ENCODE peak calls at places on chromosomes 12 and 14, in eight cellular contexts. G, V, X, M, D, F, C and K are unnamed samples.

GRCh38 chr12:118840399-118840798 is 140.9 kb upstream of the SRRM4 start:
- DNase-seq in G (no peak), V (no peak), X (no peak), M (no peak), D (no peak), F (no peak), C (no peak), K (peak; percentile 20)

GRCh38 chr12:13727707-13728147 is 253.7 kb downstream of the GRIN2B start:
- DNase-seq in G (no peak), V (no peak), X (no peak), M (no peak), D (no peak), F (no peak), C (no peak), K (no peak)

GRCh38 chr14:20002319-20002718 is 356 bp downstream of the OR4Q2 start:
- DNase-seq in G (no peak), V (no peak), X (no peak), M (no peak), D (no peak), F (no peak), C (no peak), K (no peak)

GRCh38 chr12:55925870-55926737 is 1.6 kb downstream of the PYM1 start:
- DNase-seq in G (no peak), V (no peak), X (no peak), M (no peak), D (no peak), F (no peak), C (no peak), K (no peak)

GRCh38 chr14:69268763-69269162 is 8.8 kb downstream of the GALNT16 start:
- DNase-seq in G (no peak), V (peak; percentile 37), X (no peak), M (no peak), D (no peak), F (no peak), C (no peak), K (no peak)

GRCh38 chr14:96072076-96072475 is 32.9 kb downstream of the C14orf132 start:
- DNase-seq in G (no peak), V (no peak), X (peak; percentile 16), M (no peak), D (no peak), F (no peak), C (no peak), K (no peak)

GRCh38 chr14:100439781-100440180 is 116.6 kb downstream of the SLC25A47 start:
- DNase-seq in G (no peak), V (peak; percentile 62), X (no peak), M (peak; percentile 34), D (no peak), F (no peak), C (no peak), K (no peak)

GRCh38 chr12:49200882-49201594 is 12.2 kb upstream of the TUBA1A start:
- DNase-seq in G (no peak), V (peak; percentile 94), X (no peak), M (peak; percentile 55), D (no peak), F (no peak), C (no peak), K (peak; percentile 70)

GRCh38 chr12:123573870-123574269 is 10.5 kb upstream of the TMED2 start:
- DNase-seq in G (no peak), V (no peak), X (no peak), M (no peak), D (no peak), F (no peak), C (no peak), K (no peak)

GRCh38 chr12:52391618-52392002 is 6.2 kb upstream of the KRT84 start:
- DNase-seq in G (no peak), V (peak; percentile 33), X (no peak), M (no peak), D (no peak), F (no peak), C (no peak), K (no peak)

GRCh38 chr12:34296143-34297041 is 274.1 kb downstream of the ALG10 start:
- DNase-seq in G (no peak), V (no peak), X (peak; percentile 20), M (no peak), D (no peak), F (no peak), C (no peak), K (no peak)

GRCh38 chr12:103169-103981 is 36.8 kb downstream of the IQSEC3 start:
- DNase-seq in G (no peak), V (no peak), X (no peak), M (peak; percentile 13), D (no peak), F (peak; percentile 80), C (no peak), K (no peak)

GRCh38 chr14:61596985-61597384 is 98.3 kb upstream of the HIF1A start:
- DNase-seq in G (no peak), V (peak; percentile 65), X (no peak), M (no peak), D (no peak), F (no peak), C (no peak), K (no peak)

GRCh38 chr14:103734081-103734888 is 18.7 kb downstream of the ZFYVE21 start:
- DNase-seq in G (no peak), V (no peak), X (peak; percentile 30), M (no peak), D (no peak), F (no peak), C (no peak), K (no peak)

GRCh38 chr12:25714219-25714984 is 161.3 kb upstream of the LMNTD1 start:
- DNase-seq in G (no peak), V (no peak), X (no peak), M (no peak), D (no peak), F (no peak), C (no peak), K (no peak)

GRCh38 chr12:108801736-108802665 is 55.4 kb downstream of the SSH1 start:
- DNase-seq in G (no peak), V (peak; percentile 66), X (no peak), M (no peak), D (peak; percentile 37), F (peak; percentile 62), C (no peak), K (no peak)

GRCh38 chr12:6090786-6091185 is 33.7 kb downstream of the VWF start:
- DNase-seq in G (peak; percentile 85), V (peak; percentile 64), X (no peak), M (no peak), D (no peak), F (no peak), C (no peak), K (no peak)

GRCh38 chr14:45041641-45042040 is 42.3 kb upstream of the PRPF39 start:
- DNase-seq in G (no peak), V (no peak), X (no peak), M (no peak), D (no peak), F (no peak), C (no peak), K (no peak)

GRCh38 chr12:57110189-57111045 is 745 bp downstream of the STAT6 start:
- DNase-seq in G (no peak), V (no peak), X (peak; percentile 84), M (peak; percentile 48), D (peak; percentile 61), F (peak; percentile 83), C (peak; percentile 53), K (peak; percentile 84)
- TF ChIP-seq CTCF in G (no peak), V (no peak), X (no peak), M (no peak), D (no peak), F (no peak), C (no peak), K (no peak)

GRCh38 chr12:45284096-45284901 is 68.4 kb downstream of the ANO6 start:
- DNase-seq in G (peak; percentile 61), V (peak; percentile 76), X (no peak), M (no peak), D (no peak), F (peak; percentile 12), C (no peak), K (no peak)
- TF ChIP-seq CTCF in G (peak; percentile 47), V (peak; percentile 4), X (no peak), M (no peak), D (peak; percentile 19), F (no peak), C (no peak), K (no peak)

DNA sequence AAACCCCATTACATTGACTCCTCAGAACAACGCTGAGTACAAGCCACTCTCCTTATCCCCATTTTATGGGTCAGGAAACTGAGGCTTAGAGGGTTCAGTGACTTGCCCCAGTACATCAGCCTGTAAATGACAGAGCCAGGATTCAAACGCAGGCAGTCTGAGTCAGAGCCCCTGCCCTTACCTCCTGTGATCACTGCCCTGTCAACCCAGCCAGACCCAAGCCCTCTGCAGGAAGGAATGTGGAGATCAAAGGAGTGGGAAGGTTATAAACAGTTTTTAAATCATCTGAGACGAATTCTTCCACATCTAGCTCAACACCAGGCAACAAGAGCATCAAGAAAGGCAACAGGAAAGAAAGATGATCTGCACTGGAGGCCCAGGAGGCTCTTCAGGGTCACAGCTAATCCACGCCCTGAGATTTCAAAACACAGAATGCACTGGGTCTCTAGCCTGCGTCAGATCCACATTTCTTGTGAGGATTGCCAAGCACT is 38.5 kb downstream of the SPTB start:
- DNase-seq in G (peak; percentile 26), V (peak; percentile 45), X (no peak), M (peak; percentile 62), D (peak; percentile 18), F (peak; percentile 54), C (no peak), K (no peak)
- TF ChIP-seq CTCF in G (peak; percentile 64), V (peak; percentile 38), X (no peak), M (no peak), D (no peak), F (peak; percentile 59), C (no peak), K (no peak)

GRCh38 chr12:115402443-115403170 is 718.6 kb upstream of the TBX3 start:
- DNase-seq in G (no peak), V (no peak), X (no peak), M (no peak), D (no peak), F (no peak), C (no peak), K (no peak)

GRCh38 chr12:115400011-115400410 is 716.0 kb upstream of the TBX3 start:
- DNase-seq in G (no peak), V (no peak), X (no peak), M (no peak), D (no peak), F (no peak), C (no peak), K (no peak)

GRCh38 chr12:115394498-115395220 is 710.7 kb upstream of the TBX3 start:
- DNase-seq in G (no peak), V (no peak), X (no peak), M (no peak), D (no peak), F (no peak), C (no peak), K (no peak)

GRCh38 chr12:115396567-115396966 is 712.6 kb upstream of the TBX3 start:
- DNase-seq in G (no peak), V (no peak), X (no peak), M (no peak), D (no peak), F (no peak), C (no peak), K (no peak)

DNA sequence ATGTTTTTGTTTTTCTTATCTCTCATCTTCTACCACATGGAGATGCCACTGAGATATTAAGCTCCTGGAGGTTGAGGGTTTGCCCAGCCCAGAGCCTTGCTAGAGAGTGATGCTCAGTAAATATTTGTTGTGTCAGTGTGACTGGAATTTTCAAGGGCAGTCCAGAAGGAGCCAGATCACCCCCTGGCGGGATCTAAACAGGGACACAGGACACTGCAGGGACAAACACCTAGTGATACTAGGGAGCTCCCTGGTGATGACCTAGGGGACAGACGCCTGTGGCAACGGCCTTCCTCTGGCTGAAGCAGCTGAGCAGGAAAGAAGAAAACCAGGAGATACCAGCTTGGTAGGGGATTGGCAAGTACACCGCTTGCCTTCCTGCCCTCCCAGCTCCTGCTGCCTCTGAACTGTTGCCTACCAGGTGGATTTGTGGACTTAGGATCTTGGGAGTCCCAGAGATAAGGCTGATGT is 714.4 kb upstream of the TBX3 start:
- DNase-seq in G (no peak), V (no peak), X (no peak), M (no peak), D (no peak), F (no peak), C (no peak), K (no peak)
- TF ChIP-seq CTCF in G (no peak), V (no peak), X (no peak), M (no peak), D (no peak), F (no peak), C (no peak), K (no peak)